ENCODE peak calls at places on chromosomes 12 and 14, in nine cellular contexts. J, U, M, C, O, G, K, R and H are unnamed samples.

GRCh38 chr14:49923442-49923841 is 30.6 kb downstream of the ARF6 start:
- DNase-seq in K (no peak), M (no peak), U (no peak), C (no peak), G (no peak), R (no peak), J (no peak), O (no peak), H (no peak)

GRCh38 chr12:93183940-93184663 is 193.6 kb upstream of the NUDT4 start:
- DNase-seq in U (no peak), K (no peak), R (peak), J (no peak), M (peak), C (no peak), O (peak), G (peak), H (no peak)

GRCh38 chr12:44930972-44931600 is 55.0 kb upstream of the NELL2 start:
- DNase-seq in R (peak), O (no peak), G (peak), K (peak), J (peak), U (no peak), C (no peak), M (peak), H (peak)

GRCh38 chr14:105314287-105315185 is at the start of gene PACS2:
- DNase-seq in J (peak), O (peak), K (peak), U (peak), C (peak), M (peak), G (peak), R (peak), H (peak)

GRCh38 chr14:50222061-50222613 is 9.2 kb downstream of the SOS2 start:
- DNase-seq in C (no peak), U (no peak), G (peak), O (no peak), J (peak), M (no peak), R (no peak), K (no peak), H (no peak)

GRCh38 chr12:130027798-130028197 is 124.0 kb upstream of the TMEM132D start:
- DNase-seq in G (no peak), U (no peak), C (no peak), M (no peak), K (no peak), O (no peak), R (no peak), J (no peak), H (no peak)

GRCh38 chr12:6548556-6549378 is 7.1 kb downstream of the IFFO1 start:
- DNase-seq in O (no peak), J (peak), M (peak), K (no peak), U (no peak), G (peak), R (no peak), C (no peak), H (peak)

GRCh38 chr14:96626916-96627315 is 124.7 kb downstream of the PAPOLA start:
- DNase-seq in C (no peak), R (no peak), K (no peak), G (no peak), O (no peak), U (no peak), M (no peak), J (no peak), H (no peak)

GRCh38 chr12:78018939-78019338 is 188.2 kb downstream of the NAV3 start:
- DNase-seq in O (no peak), M (peak), J (no peak), U (no peak), R (no peak), K (no peak), C (no peak), G (peak), H (no peak)

GRCh38 chr12:123076604-123077297 is 74.1 kb downstream of the PITPNM2 start:
- DNase-seq in U (no peak), J (no peak), G (no peak), K (peak), C (peak), O (no peak), R (peak), M (peak), H (no peak)

GRCh38 chr14:42469637-42470426 is 863.2 kb downstream of the LRFN5 start:
- DNase-seq in G (no peak), J (no peak), K (no peak), U (no peak), C (no peak), O (no peak), M (no peak), R (peak), H (no peak)

GRCh38 chr12:25276199-25276937 is 25.6 kb upstream of the KRAS start:
- DNase-seq in U (peak), C (peak), M (peak), J (peak), O (no peak), K (no peak), R (peak), G (peak), H (peak)

GRCh38 chr14:103296007-103296406 is 38.0 kb upstream of the EIF5 start:
- DNase-seq in K (no peak), O (no peak), M (peak), J (peak), G (peak), U (no peak), C (no peak), R (peak), H (peak)

GRCh38 chr12:50961708-50962107 is 9.4 kb downstream of the HIGD1C start:
- DNase-seq in M (peak), C (no peak), R (no peak), U (no peak), K (no peak), G (peak), J (peak), O (no peak), H (no peak)

GRCh38 chr12:96981053-96981452 is 74.0 kb downstream of the NEDD1 start:
- DNase-seq in O (no peak), G (peak), U (no peak), J (peak), R (peak), C (no peak), K (no peak), M (peak), H (peak)

GRCh38 chr12:31651893-31652521 is 7.5 kb upstream of the ETFBKMT start:
- DNase-seq in G (peak), R (no peak), O (no peak), U (peak), M (no peak), K (no peak), C (no peak), J (no peak), H (no peak)

GRCh38 chr12:125922328-125922727 is 857.1 kb downstream of the AACS start:
- DNase-seq in C (no peak), O (no peak), K (no peak), R (no peak), G (no peak), M (no peak), J (no peak), U (no peak), H (no peak)

GRCh38 chr12:61870658-61871559 is 389.3 kb upstream of the USP15 start:
- DNase-seq in O (no peak), R (peak), C (no peak), G (no peak), M (no peak), U (no peak), K (no peak), J (no peak), H (no peak)

GRCh38 chr12:108430245-108430644 is 84.8 kb upstream of the FICD start:
- DNase-seq in M (peak), J (no peak), K (no peak), C (no peak), O (no peak), U (no peak), G (peak), R (peak), H (no peak)

GRCh38 chr12:53225635-53226424 is 6.2 kb downstream of the RARG start:
- DNase-seq in K (no peak), M (no peak), R (no peak), U (peak), G (no peak), J (no peak), O (no peak), C (no peak), H (no peak)

GRCh38 chr14:103517626-103518415 is 4.8 kb downstream of the CKB start:
- DNase-seq in R (no peak), K (no peak), M (no peak), J (no peak), G (no peak), C (no peak), O (no peak), U (no peak), H (no peak)

GRCh38 chr12:106084048-106084671 is 54.6 kb downstream of the NUAK1 start:
- DNase-seq in C (no peak), J (peak), R (peak), O (no peak), U (no peak), M (peak), K (no peak), G (peak), H (peak)

GRCh38 chr12:93387780-93388179 is 10.1 kb downstream of the NUDT4 start:
- DNase-seq in C (no peak), J (peak), M (no peak), K (no peak), U (no peak), O (no peak), G (peak), R (peak), H (peak)

GRCh38 chr14:99626041-99626648 is 18.8 kb upstream of the HHIPL1 start:
- DNase-seq in G (no peak), R (no peak), J (no peak), C (no peak), K (no peak), O (no peak), U (no peak), M (no peak), H (no peak)

GRCh38 chr14:100871234-100872186 is 32.0 kb downstream of the RTL1 start:
- DNase-seq in G (peak), K (no peak), J (peak), C (no peak), U (peak), M (peak), R (peak), O (peak), H (no peak)

GRCh38 chr12:27709932-27710591 is 570 bp upstream of the MRPS35 start:
- DNase-seq in J (no peak), K (no peak), U (no peak), O (no peak), R (peak), M (peak), C (no peak), G (peak), H (peak)

GRCh38 chr12:40098406-40099145 is 7.3 kb downstream of the SLC2A13 start:
- DNase-seq in M (no peak), C (no peak), J (no peak), G (no peak), R (no peak), K (no peak), O (no peak), U (no peak), H (no peak)

GRCh38 chr12:50659690-50660424 is 104.0 kb upstream of the ATF1 start:
- DNase-seq in J (no peak), U (no peak), K (no peak), R (no peak), O (no peak), G (no peak), C (no peak), M (no peak), H (no peak)

GRCh38 chr14:64410084-64410774 is 22.1 kb downstream of the MTHFD1 start:
- DNase-seq in R (peak), U (no peak), M (peak), J (no peak), O (no peak), K (no peak), G (peak), C (no peak), H (no peak)

GRCh38 chr12:32708926-32709325 is 29.8 kb downstream of the DNM1L start:
- DNase-seq in U (no peak), O (no peak), G (no peak), K (no peak), J (no peak), C (no peak), R (no peak), M (no peak), H (no peak)

GRCh38 chr12:119659289-119659897 is 8.5 kb upstream of the PRKAB1 start:
- DNase-seq in R (peak), U (peak), K (peak), C (no peak), M (peak), G (no peak), O (no peak), J (peak), H (peak)

GRCh38 chr14:71166434-71166833 is 259.2 kb downstream of the PCNX1 start:
- DNase-seq in U (peak), M (peak), J (peak), G (peak), C (no peak), O (no peak), R (peak), K (no peak), H (peak)

GRCh38 chr14:66920196-66920595 is 269.0 kb upstream of the GARIN2 start:
- DNase-seq in O (no peak), U (no peak), J (no peak), M (peak), K (no peak), G (peak), R (no peak), C (no peak), H (no peak)

GRCh38 chr12:8493084-8493483 is 20.2 kb upstream of the CLEC4D start:
- DNase-seq in R (no peak), U (no peak), O (no peak), G (no peak), C (no peak), J (no peak), M (no peak), K (no peak), H (no peak)

GRCh38 chr12:46386360-46386867 is 13.8 kb upstream of the SLC38A2 start:
- DNase-seq in R (peak), U (no peak), J (peak), M (peak), G (peak), C (no peak), K (no peak), O (no peak), H (no peak)

GRCh38 chr14:91138511-91139359 is 24.9 kb downstream of the DGLUCY start:
- DNase-seq in C (no peak), R (peak), U (peak), K (peak), G (peak), O (no peak), J (no peak), M (peak), H (no peak)